ENCODE peak calls at places on chromosomes 11 and 22, in five cellular contexts. One of them, this sample, is unnamed.

GRCh38 chr11:132941761-132942160 is 590.5 kb downstream of the OPCML start:
- DNase-seq in hepatocyte: no peak
- DNase-seq in prostate gland: no peak
- DNase-seq in NCI-H2081: no peak
- DNase-seq in cardiac fibroblast: no peak
- DNase-seq in this sample: no peak

GRCh38 chr22:44277404-44278135 is 35.2 kb downstream of the SHISAL1 start:
- DNase-seq in NCI-H2081: no peak
- DNase-seq in prostate gland: no peak
- DNase-seq in hepatocyte: no peak
- DNase-seq in cardiac fibroblast: no peak
- DNase-seq in this sample: no peak

GRCh38 chr22:32707971-32708370 is 93.5 kb upstream of the TIMP3 start:
- DNase-seq in hepatocyte: no peak
- DNase-seq in cardiac fibroblast: no peak
- DNase-seq in NCI-H2081: no peak
- DNase-seq in prostate gland: no peak
- DNase-seq in this sample: no peak

GRCh38 chr11:64001552-64002427 is 15.6 kb downstream of the OTUB1 start:
- DNase-seq in cardiac fibroblast: peak; percentile 34
- DNase-seq in hepatocyte: peak; percentile 49
- DNase-seq in prostate gland: no peak
- DNase-seq in NCI-H2081: no peak
- DNase-seq in this sample: no peak

GRCh38 chr11:126053340-126054286 is 9.1 kb downstream of the CDON start:
- DNase-seq in NCI-H2081: peak; percentile 9
- DNase-seq in cardiac fibroblast: no peak
- DNase-seq in prostate gland: no peak
- DNase-seq in hepatocyte: no peak
- DNase-seq in this sample: no peak

GRCh38 chr22:50189184-50189848 is 3.6 kb downstream of the TRABD start:
- DNase-seq in prostate gland: no peak
- DNase-seq in cardiac fibroblast: no peak
- DNase-seq in NCI-H2081: peak; percentile 16
- DNase-seq in hepatocyte: no peak
- DNase-seq in this sample: no peak

GRCh38 chr11:65417702-65418430 is 4.7 kb upstream of the NEAT1 start:
- DNase-seq in NCI-H2081: no peak
- DNase-seq in cardiac fibroblast: peak; percentile 25
- DNase-seq in prostate gland: peak; percentile 59
- DNase-seq in hepatocyte: peak; percentile 74
- DNase-seq in this sample: no peak

GRCh38 chr11:93783362-93783761 is 720 bp upstream of the MED17 start:
- DNase-seq in prostate gland: no peak
- DNase-seq in hepatocyte: no peak
- DNase-seq in cardiac fibroblast: no peak
- DNase-seq in NCI-H2081: no peak
- DNase-seq in this sample: no peak

GRCh38 chr11:36010010-36010740 is 66.3 kb downstream of the LDLRAD3 start:
- DNase-seq in cardiac fibroblast: peak; percentile 63
- DNase-seq in hepatocyte: no peak
- DNase-seq in NCI-H2081: no peak
- DNase-seq in prostate gland: peak; percentile 50
- DNase-seq in this sample: no peak

This sample was measured in small intestine.